ENCODE peak calls at places on chromosomes 13 and 19, in five cellular contexts. X is activated CD8-positive, alpha-beta T cell treated with anti-CD3 and anti-CD28 coated beads for 36 hours; M is fibroblast of the aortic adventitia; Q is A673; P is suprapubic skin. A is an unnamed sample.

GRCh38 chr13:71865858-71866172 is 1.2 kb downstream of the DACH1 start:
- DNase-seq in X (peak), M (no peak), Q (peak), P (no peak), A (peak)

GRCh38 chr13:33069365-33069764 is 53.1 kb downstream of the KL start:
- DNase-seq in X (no peak), M (no peak), Q (peak), P (no peak), A (no peak)

GRCh38 chr19:45687599-45687998 is 4.2 kb downstream of the SNRPD2 start:
- DNase-seq in X (no peak), M (no peak), Q (no peak), P (no peak), A (no peak)

GRCh38 chr13:107835339-107836018 is 379.9 kb downstream of the LIG4 start:
- DNase-seq in X (no peak), M (peak), Q (peak), P (no peak), A (no peak)

GRCh38 chr13:97267418-97268059 is 45.4 kb downstream of the MBNL2 start:
- DNase-seq in X (no peak), M (no peak), Q (no peak), P (no peak), A (no peak)

GRCh38 chr19:47414469-47414868 is 4.9 kb downstream of the MEIS3 start:
- DNase-seq in X (no peak), M (no peak), Q (peak), P (no peak), A (peak)

GRCh38 chr13:43058318-43058674 is 34.9 kb downstream of the DNAJC15 start:
- DNase-seq in X (peak), M (peak), Q (peak), P (no peak), A (no peak)

GRCh38 chr19:46716013-46716671 is 772 bp downstream of the PRKD2 start:
- DNase-seq in X (peak), M (no peak), Q (no peak), P (no peak), A (peak)

GRCh38 chr19:48617146-48617937 is 1.6 kb downstream of the RPL18 start:
- DNase-seq in X (no peak), M (peak), Q (no peak), P (no peak), A (no peak)

GRCh38 chr19:58229255-58229639 is 533 bp downstream of the ZNF544 start:
- DNase-seq in X (peak), M (peak), Q (peak), P (no peak), A (peak)

GRCh38 chr19:38433268-38433733 is at the start of gene RYR1:
- DNase-seq in X (peak), M (no peak), Q (peak), P (no peak), A (peak)

GRCh38 chr19:34501339-34502320 is 20.1 kb downstream of the WTIP start:
- DNase-seq in X (peak), M (peak), Q (peak), P (peak), A (peak)

GRCh38 chr19:1811942-1812425 is at the start of gene ATP8B3:
- DNase-seq in X (no peak), M (no peak), Q (no peak), P (no peak), A (no peak)

GRCh38 chr13:99357149-99357596 is 50.0 kb upstream of the GPR183 start:
- DNase-seq in X (peak), M (peak), Q (no peak), P (no peak), A (no peak)

GRCh38 chr13:99360696-99361095 is 53.5 kb upstream of the GPR183 start:
- DNase-seq in X (no peak), M (no peak), Q (no peak), P (no peak), A (no peak)

GRCh38 chr13:99357920-99358319 is 50.7 kb upstream of the GPR183 start:
- DNase-seq in X (peak), M (no peak), Q (no peak), P (no peak), A (no peak)

GRCh38 chr13:99361197-99361596 is 54.0 kb upstream of the GPR183 start:
- DNase-seq in X (no peak), M (no peak), Q (no peak), P (no peak), A (no peak)

GRCh38 chr13:99359493-99359892 is 52.3 kb upstream of the GPR183 start:
- DNase-seq in X (no peak), M (no peak), Q (no peak), P (no peak), A (no peak)
- TF ChIP-seq CTCF in X (peak), M (no peak), Q (no peak), P (no peak), A (no peak)

GRCh38 chr19:18339703-18340102 is 695 bp upstream of the PGPEP1 start:
- DNase-seq in X (no peak), M (peak), Q (no peak), P (no peak), A (peak)
- TF ChIP-seq CTCF in X (no peak), M (peak), Q (peak), P (no peak), A (peak)

GRCh38 chr19:55344444-55344843 is 4.8 kb downstream of the KMT5C start:
- DNase-seq in X (no peak), M (no peak), Q (no peak), P (no peak), A (no peak)
- TF ChIP-seq CTCF in X (no peak), M (no peak), Q (no peak), P (no peak), A (no peak)

GRCh38 chr13:20128459-20128927 is 32.4 kb downstream of the GJA3 start:
- DNase-seq in X (no peak), M (no peak), Q (no peak), P (peak), A (no peak)
- TF ChIP-seq CTCF in X (no peak), M (no peak), Q (peak), P (no peak), A (no peak)

DNA sequence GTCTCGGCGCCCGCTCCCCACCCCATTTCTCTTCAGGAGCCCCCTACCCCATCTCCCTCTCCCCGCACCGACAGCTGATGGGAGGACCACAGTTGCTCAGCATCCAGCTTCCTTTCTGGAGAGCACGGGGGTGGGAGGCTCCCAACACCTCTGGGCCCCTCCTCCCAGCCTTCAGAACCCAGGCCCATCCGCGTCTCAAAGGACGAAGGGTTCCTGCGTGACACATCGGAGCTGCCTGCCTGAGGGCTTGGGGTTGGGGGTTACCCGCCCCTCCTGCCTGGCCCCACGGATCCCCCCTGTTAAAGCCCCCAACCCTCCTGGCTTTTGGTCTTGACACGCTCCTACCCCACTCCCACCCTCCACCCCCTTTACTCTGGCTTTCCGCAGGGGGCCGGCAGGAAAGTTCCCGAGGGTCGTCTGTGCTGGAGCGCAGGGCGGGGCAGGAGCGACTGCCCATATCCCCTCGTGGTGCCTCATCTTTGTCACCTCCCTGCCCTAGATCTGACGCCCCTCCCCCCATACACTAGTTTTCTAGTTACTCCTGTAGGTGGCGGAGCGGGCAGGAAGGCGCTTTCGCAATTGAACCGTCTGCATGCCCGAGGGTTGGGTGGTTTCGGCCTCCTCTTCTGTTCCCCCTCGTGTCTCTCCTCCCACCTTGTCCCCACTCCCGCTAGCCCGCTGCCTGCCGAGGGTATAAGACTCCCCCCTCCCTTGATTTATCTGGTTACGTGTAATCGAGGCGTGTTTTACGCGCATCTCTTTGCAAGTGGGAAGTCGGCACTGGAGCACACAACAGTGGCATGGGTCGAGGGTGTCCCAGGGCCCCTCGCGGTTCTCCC is 922 bp downstream of the TRAPPC5 start:
- DNase-seq in X (peak), M (peak), Q (peak), P (peak), A (peak)
- TF ChIP-seq CTCF in X (peak), M (peak), Q (peak), P (peak), A (no peak)

A was measured in glutamatergic neuron.